ENCODE peak calls at places on chromosomes 3 and 15, in five cellular contexts. X, Z, J, S and T are unnamed samples.

GRCh38 chr3:140828585-140828984 is 113.1 kb upstream of the SLC25A36 start:
- DNase-seq in Z (no peak), X (no peak), J (no peak), S (no peak), T (no peak)

GRCh38 chr15:51132384-51133139 is 37.9 kb upstream of the TNFAIP8L3 start:
- DNase-seq in J (peak), Z (peak), S (peak), X (peak), T (no peak)

GRCh38 chr3:632571-633170 is 436.1 kb downstream of the CHL1 start:
- DNase-seq in Z (peak), X (peak), J (peak), S (peak), T (no peak)

GRCh38 chr15:92584105-92584504 is 71.5 kb downstream of the FAM174B start:
- DNase-seq in S (no peak), X (no peak), Z (no peak), J (no peak), T (no peak)

GRCh38 chr15:49741721-49742120 is 120.9 kb downstream of the DTWD1 start:
- DNase-seq in S (no peak), X (no peak), Z (no peak), J (no peak), T (no peak)

GRCh38 chr3:17075358-17075757 is 190.6 kb downstream of the PLCL2 start:
- DNase-seq in J (no peak), X (no peak), S (no peak), Z (no peak), T (no peak)

GRCh38 chr15:49875392-49875791 is 243.6 kb downstream of the ATP8B4 start:
- DNase-seq in Z (no peak), J (no peak), X (no peak), S (no peak), T (no peak)

GRCh38 chr15:96544162-96544756 is 213.8 kb downstream of the NR2F2 start:
- DNase-seq in X (peak), Z (no peak), J (no peak), S (no peak), T (no peak)

GRCh38 chr3:134357914-134358811 is 16.1 kb downstream of the AMOTL2 start:
- DNase-seq in Z (peak), J (peak), X (no peak), S (peak), T (no peak)

GRCh38 chr3:27080126-27080525 is 289.1 kb downstream of the NEK10 start:
- DNase-seq in Z (no peak), J (no peak), X (no peak), S (peak), T (no peak)